ENCODE peak calls at places on chromosome 21, in seven cellular contexts. R is fibroblast of lung; K is lung; U is Peyer's patch; M is CD8-positive, alpha-beta memory T cell; H is stomach; J is substantia nigra. X is an unnamed sample.

GRCh38 chr21:34822957-34823356 is 154.2 kb downstream of the CLIC6 start:
- DNase-seq in M (no peak), H (no peak), J (no peak), R (no peak), U (no peak), K (no peak), X (no peak)

GRCh38 chr21:26042181-26042876 is 128.2 kb downstream of the APP start:
- DNase-seq in K (no peak), M (no peak), U (no peak), J (no peak), H (no peak), R (no peak), X (no peak)

GRCh38 chr21:36436829-36437744 is 42.8 kb downstream of the CLDN14 start:
- DNase-seq in U (no peak), K (no peak), R (no peak), H (no peak), J (no peak), M (no peak), X (no peak)

GRCh38 chr21:35204850-35205564 is 155.9 kb upstream of the RUNX1 start:
- DNase-seq in K (peak), H (peak), J (no peak), M (no peak), U (no peak), R (peak), X (no peak)

GRCh38 chr21:35075546-35075945 is 26.4 kb upstream of the RUNX1 start:
- DNase-seq in R (peak), U (no peak), J (no peak), K (no peak), M (no peak), H (no peak), X (no peak)

GRCh38 chr21:36065497-36066036 is 4.3 kb upstream of the CBR1 start:
- DNase-seq in U (no peak), H (no peak), M (no peak), J (no peak), R (peak), K (no peak), X (no peak)

GRCh38 chr21:42424848-42425602 is 21.3 kb downstream of the UBASH3A start:
- DNase-seq in R (no peak), H (no peak), U (no peak), M (peak), K (no peak), J (no peak), X (no peak)

GRCh38 chr21:45262616-45263015 is 25.1 kb downstream of the POFUT2 start:
- DNase-seq in H (peak), R (no peak), U (peak), K (no peak), J (no peak), M (no peak), X (peak)

GRCh38 chr21:45454081-45454923 is 49.3 kb downstream of the COL18A1 start:
- DNase-seq in U (no peak), H (no peak), K (no peak), J (no peak), R (peak), M (no peak), X (no peak)

GRCh38 chr21:29092102-29092959 is 18.9 kb upstream of the CCT8 start:
- DNase-seq in R (peak), H (no peak), J (no peak), U (no peak), M (no peak), K (no peak), X (no peak)

GRCh38 chr21:8989883-8990325 is 1531.5 kb upstream of the TPTE start:
- DNase-seq in J (no peak), U (no peak), M (no peak), R (no peak), K (no peak), H (no peak), X (no peak)

GRCh38 chr21:33820371-33820770 is 95.2 kb downstream of the ATP5PO start:
- DNase-seq in J (no peak), M (no peak), R (no peak), U (no peak), H (no peak), K (no peak), X (no peak)

GRCh38 chr21:34693192-34693810 is 24.5 kb downstream of the CLIC6 start:
- DNase-seq in K (peak), H (peak), U (no peak), J (no peak), M (peak), R (peak), X (no peak)

GRCh38 chr21:27244356-27244755 is 277.5 kb upstream of the ADAMTS5 start:
- DNase-seq in R (peak), H (no peak), J (no peak), M (no peak), U (no peak), K (no peak), X (no peak)

GRCh38 chr21:34282223-34282622 is 81.6 kb upstream of the KCNE2 start:
- DNase-seq in K (no peak), M (no peak), H (no peak), R (no peak), U (no peak), J (no peak), X (no peak)

GRCh38 chr21:35811115-35811806 is 249.1 kb downstream of the SETD4 start:
- DNase-seq in H (no peak), M (no peak), R (no peak), U (no peak), J (no peak), K (no peak), X (no peak)

GRCh38 chr21:23026878-23027277 is 2028.7 kb downstream of the NCAM2 start:
- DNase-seq in M (no peak), R (no peak), J (no peak), U (no peak), K (no peak), H (no peak), X (no peak)

GRCh38 chr21:46111857-46112730 is 14.2 kb downstream of the COL6A2 start:
- DNase-seq in J (no peak), H (peak), R (no peak), U (peak), M (no peak), K (no peak), X (no peak)

GRCh38 chr21:36141513-36141925 is 6.6 kb downstream of the CBR3 start:
- DNase-seq in K (peak), J (no peak), R (peak), U (peak), H (peak), M (peak), X (no peak)

GRCh38 chr21:37903396-37903795 is 12.9 kb downstream of the KCNJ6 start:
- DNase-seq in U (no peak), H (no peak), R (no peak), M (no peak), J (no peak), K (no peak), X (no peak)
- H3K27ac ChIP-seq in U (no peak), H (no peak), R (no peak), M (no peak), J (no peak), K (no peak), X (no peak)

DNA sequence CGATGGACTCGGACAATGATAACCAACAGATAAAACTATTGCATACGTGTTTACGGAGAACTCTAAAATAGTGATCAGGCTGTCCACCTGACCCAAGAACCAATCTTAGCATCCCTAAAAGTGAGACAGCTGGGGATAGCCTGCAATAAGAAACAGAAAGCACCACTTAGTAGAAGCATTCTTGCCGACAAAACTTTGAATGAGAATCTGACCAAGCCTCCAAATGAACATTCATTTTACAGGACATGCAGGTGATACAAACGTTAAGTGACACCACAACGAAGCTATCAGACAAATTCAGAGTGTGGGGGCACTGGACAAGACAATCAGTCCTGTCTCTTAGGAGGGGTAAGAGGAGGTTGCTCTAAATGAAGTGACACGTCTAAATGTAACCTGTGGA is 1.2 kb downstream of the PSMG1 start:
- DNase-seq in H (no peak), R (no peak), K (no peak), M (no peak), U (no peak), J (no peak), X (no peak)
- H3K27ac ChIP-seq in H (no peak), R (peak), K (no peak), M (no peak), U (no peak), J (no peak), X (no peak)

GRCh38 chr21:43974791-43975468 is 37.2 kb upstream of the TRAPPC10 start:
- DNase-seq in J (no peak), M (no peak), H (no peak), R (no peak), U (no peak), K (no peak), X (no peak)

GRCh38 chr21:43973634-43973955 is 38.5 kb upstream of the TRAPPC10 start:
- DNase-seq in J (no peak), M (no peak), H (no peak), R (no peak), K (no peak), U (no peak), X (no peak)

GRCh38 chr21:43971992-43972255 is 40.2 kb upstream of the TRAPPC10 start:
- DNase-seq in M (no peak), U (no peak), R (no peak), J (no peak), K (no peak), H (no peak), X (no peak)

GRCh38 chr21:43971201-43971991 is 40.7 kb upstream of the TRAPPC10 start:
- DNase-seq in M (no peak), R (no peak), H (no peak), K (no peak), U (no peak), J (no peak), X (no peak)

GRCh38 chr21:43972850-43973633 is 39.1 kb upstream of the TRAPPC10 start:
- DNase-seq in M (no peak), J (no peak), K (no peak), U (no peak), H (peak), R (peak), X (peak)
- H3K27ac ChIP-seq in M (no peak), J (peak), K (peak), U (no peak), H (peak), R (no peak), X (no peak)

DNA sequence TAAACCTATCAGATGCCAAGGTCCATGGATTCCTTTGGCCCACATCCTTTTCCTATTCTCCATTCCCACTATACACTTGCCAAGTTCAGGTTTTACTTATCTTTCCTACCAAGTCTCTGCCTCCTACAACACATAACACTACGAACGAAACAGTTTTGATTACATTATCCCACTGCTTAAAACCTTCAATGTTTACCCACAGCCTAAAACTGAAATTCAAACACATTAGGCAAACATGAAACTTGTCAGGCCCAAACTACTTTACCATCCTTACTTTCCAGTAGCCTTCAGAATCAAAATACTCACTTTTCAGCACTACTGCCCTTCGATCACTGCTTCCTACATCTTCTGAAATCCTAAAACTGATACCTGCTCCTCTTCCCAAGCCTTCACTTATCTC is 3.0 kb downstream of the SCAF4 start:
- DNase-seq in U (no peak), R (no peak), M (no peak), H (no peak), J (no peak), K (no peak), X (no peak)
- H3K27ac ChIP-seq in U (no peak), R (no peak), M (no peak), H (no peak), J (no peak), K (no peak), X (no peak)